ENCODE peak calls at places on chromosomes 13 and 19, in four cellular contexts. One of them, this sample, is unnamed.

GRCh38 chr13:32164622-32165268 is 133.2 kb downstream of the FRY start:
- DNase-seq in endothelial cell of umbilical vein: peak; percentile 51
- DNase-seq in IMR-90: peak; percentile 66
- DNase-seq in heart left ventricle: no peak
- DNase-seq in this sample: no peak

GRCh38 chr19:22332924-22333323 is 46.7 kb downstream of the ZNF729 start:
- DNase-seq in heart left ventricle: no peak
- DNase-seq in IMR-90: no peak
- DNase-seq in endothelial cell of umbilical vein: no peak
- DNase-seq in this sample: no peak

GRCh38 chr19:58033741-58034475 is at the start of gene ZSCAN1:
- DNase-seq in heart left ventricle: peak; percentile 93
- DNase-seq in IMR-90: peak; percentile 41
- DNase-seq in endothelial cell of umbilical vein: peak; percentile 15
- DNase-seq in this sample: peak; percentile 96

GRCh38 chr13:40874138-40874776 is 84.8 kb downstream of the SLC25A15 start:
- DNase-seq in endothelial cell of umbilical vein: no peak
- DNase-seq in IMR-90: no peak
- DNase-seq in heart left ventricle: no peak
- DNase-seq in this sample: no peak

GRCh38 chr19:913080-913748 is at the start of gene R3HDM4:
- DNase-seq in IMR-90: peak; percentile 37
- DNase-seq in endothelial cell of umbilical vein: peak; percentile 38
- DNase-seq in heart left ventricle: peak; percentile 91
- DNase-seq in this sample: peak; percentile 84

GRCh38 chr13:98542568-98543379 is 34.1 kb downstream of the STK24 start:
- DNase-seq in heart left ventricle: no peak
- DNase-seq in endothelial cell of umbilical vein: no peak
- DNase-seq in IMR-90: no peak
- DNase-seq in this sample: no peak

GRCh38 chr19:48713041-48713863 is 6.3 kb downstream of the MAMSTR start:
- DNase-seq in heart left ventricle: peak; percentile 27
- DNase-seq in IMR-90: peak; percentile 31
- DNase-seq in endothelial cell of umbilical vein: no peak
- DNase-seq in this sample: no peak

GRCh38 chr19:33393286-33394005 is 19.9 kb downstream of the CEBPG start:
- DNase-seq in IMR-90: no peak
- DNase-seq in heart left ventricle: no peak
- DNase-seq in endothelial cell of umbilical vein: no peak
- DNase-seq in this sample: peak; percentile 50

GRCh38 chr13:51097353-51098043 is 13.6 kb downstream of the C13orf42 start:
- DNase-seq in heart left ventricle: no peak
- DNase-seq in IMR-90: no peak
- DNase-seq in endothelial cell of umbilical vein: no peak
- DNase-seq in this sample: no peak

GRCh38 chr13:40624338-40624737 is 42.1 kb downstream of the FOXO1 start:
- DNase-seq in heart left ventricle: no peak
- DNase-seq in IMR-90: no peak
- DNase-seq in endothelial cell of umbilical vein: no peak
- DNase-seq in this sample: no peak

GRCh38 chr19:53076984-53077383 is 26.2 kb downstream of the ZNF160 start:
- DNase-seq in IMR-90: peak; percentile 28
- DNase-seq in heart left ventricle: peak; percentile 63
- DNase-seq in endothelial cell of umbilical vein: peak; percentile 72
- DNase-seq in this sample: no peak

GRCh38 chr13:100899720-100900316 is 225.2 kb upstream of the TMTC4 start:
- DNase-seq in IMR-90: no peak
- DNase-seq in endothelial cell of umbilical vein: no peak
- DNase-seq in heart left ventricle: no peak
- DNase-seq in this sample: no peak

GRCh38 chr19:16654151-16654550 is 5.8 kb downstream of the SMIM7 start:
- DNase-seq in heart left ventricle: no peak
- DNase-seq in IMR-90: no peak
- DNase-seq in endothelial cell of umbilical vein: no peak
- DNase-seq in this sample: no peak

GRCh38 chr19:33685541-33685940 is 63.8 kb downstream of the CHST8 start:
- DNase-seq in endothelial cell of umbilical vein: no peak
- DNase-seq in IMR-90: no peak
- DNase-seq in heart left ventricle: no peak
- DNase-seq in this sample: no peak

GRCh38 chr13:87535911-87536310 is 135.3 kb upstream of the SLITRK5 start:
- DNase-seq in heart left ventricle: no peak
- DNase-seq in endothelial cell of umbilical vein: no peak
- DNase-seq in IMR-90: no peak
- DNase-seq in this sample: no peak

GRCh38 chr19:35305181-35305580 is 13.2 kb downstream of the MAG start:
- DNase-seq in heart left ventricle: no peak
- DNase-seq in endothelial cell of umbilical vein: no peak
- DNase-seq in IMR-90: no peak
- DNase-seq in this sample: no peak

GRCh38 chr19:5805465-5806132 is 732 bp downstream of the NRTN start:
- DNase-seq in endothelial cell of umbilical vein: peak; percentile 34
- DNase-seq in heart left ventricle: peak; percentile 60
- DNase-seq in IMR-90: peak; percentile 24
- DNase-seq in this sample: peak; percentile 73

GRCh38 chr19:11813801-11814706 is at the start of gene ZNF440:
- DNase-seq in heart left ventricle: peak; percentile 96
- DNase-seq in endothelial cell of umbilical vein: peak; percentile 95
- DNase-seq in IMR-90: peak; percentile 92
- DNase-seq in this sample: peak; percentile 97
- TF ChIP-seq POLR2A in heart left ventricle: peak; percentile 96
- TF ChIP-seq POLR2A in endothelial cell of umbilical vein: peak; percentile 95
- TF ChIP-seq POLR2A in IMR-90: peak; percentile 67
- TF ChIP-seq POLR2A in this sample: peak; percentile 85

DNA sequence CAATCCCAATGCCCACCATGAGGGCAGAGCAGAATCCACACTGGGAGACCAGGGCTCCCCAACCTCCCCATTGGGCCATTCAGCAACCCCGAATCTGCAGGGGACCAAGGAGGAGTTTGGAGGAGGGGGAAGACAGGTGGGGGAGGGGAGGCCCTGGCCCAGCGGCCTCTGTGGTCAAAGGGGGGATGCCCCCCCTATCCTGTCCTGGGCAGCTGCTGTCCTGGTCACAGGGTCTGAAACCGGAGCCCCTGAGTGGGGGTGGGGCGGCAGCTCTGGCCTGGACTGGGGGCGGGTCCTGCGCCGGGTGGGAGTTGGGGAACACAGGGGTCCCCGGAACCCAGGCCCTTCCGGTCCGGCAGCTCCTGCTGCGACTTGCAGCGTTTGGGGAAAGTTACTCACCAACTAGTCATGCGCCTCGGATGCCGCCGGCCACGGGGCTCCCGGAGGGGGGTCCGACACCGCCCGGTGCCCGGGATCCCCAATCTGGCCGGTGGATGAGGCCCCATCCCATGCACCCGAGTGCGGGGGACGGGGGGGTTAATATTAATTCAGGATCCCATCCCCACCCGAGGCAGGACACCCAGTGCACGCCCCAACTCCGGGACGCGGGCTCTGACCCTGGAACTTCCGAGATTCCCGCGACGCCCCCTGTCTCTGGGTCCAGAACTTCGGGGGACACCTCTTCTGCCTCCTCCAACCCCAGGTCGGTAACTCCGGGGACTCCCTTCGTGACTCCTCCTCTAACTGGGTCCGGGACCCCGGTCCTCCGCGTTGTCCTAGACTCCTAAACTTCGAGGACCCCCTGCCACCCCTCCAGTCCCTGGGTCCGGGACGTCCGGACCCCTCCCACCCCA is 868 bp downstream of the HOMER3 start:
- DNase-seq in IMR-90: peak; percentile 46
- DNase-seq in heart left ventricle: peak; percentile 56
- DNase-seq in endothelial cell of umbilical vein: peak; percentile 35
- DNase-seq in this sample: peak; percentile 56
- TF ChIP-seq POLR2A in IMR-90: no peak
- TF ChIP-seq POLR2A in heart left ventricle: no peak
- TF ChIP-seq POLR2A in endothelial cell of umbilical vein: peak; percentile 74
- TF ChIP-seq POLR2A in this sample: no peak

GRCh38 chr19:10653732-10654609 is at the start of gene ILF3:
- DNase-seq in heart left ventricle: peak; percentile 100
- DNase-seq in endothelial cell of umbilical vein: peak; percentile 100
- DNase-seq in IMR-90: peak; percentile 100
- DNase-seq in this sample: peak; percentile 100
- TF ChIP-seq POLR2A in heart left ventricle: peak; percentile 82
- TF ChIP-seq POLR2A in endothelial cell of umbilical vein: peak; percentile 92
- TF ChIP-seq POLR2A in IMR-90: peak; percentile 93
- TF ChIP-seq POLR2A in this sample: peak; percentile 99

GRCh38 chr13:80341098-80341701 is at the start of gene SPRY2:
- DNase-seq in IMR-90: peak; percentile 96
- DNase-seq in heart left ventricle: peak; percentile 96
- DNase-seq in endothelial cell of umbilical vein: peak; percentile 97
- DNase-seq in this sample: peak; percentile 88
- TF ChIP-seq POLR2A in IMR-90: peak; percentile 94
- TF ChIP-seq POLR2A in heart left ventricle: peak; percentile 95
- TF ChIP-seq POLR2A in endothelial cell of umbilical vein: peak; percentile 72
- TF ChIP-seq POLR2A in this sample: peak; percentile 72

GRCh38 chr19:29672933-29673336 is 7.7 kb downstream of the PLEKHF1 start:
- DNase-seq in heart left ventricle: no peak
- DNase-seq in IMR-90: no peak
- DNase-seq in endothelial cell of umbilical vein: no peak
- DNase-seq in this sample: no peak
- TF ChIP-seq POLR2A in heart left ventricle: no peak
- TF ChIP-seq POLR2A in IMR-90: no peak
- TF ChIP-seq POLR2A in endothelial cell of umbilical vein: no peak
- TF ChIP-seq POLR2A in this sample: no peak

GRCh38 chr13:113581871-113582270 is 2.7 kb upstream of the TFDP1 start:
- DNase-seq in endothelial cell of umbilical vein: no peak
- DNase-seq in heart left ventricle: no peak
- DNase-seq in IMR-90: no peak
- DNase-seq in this sample: no peak

GRCh38 chr13:113582841-113583631 is 1.5 kb upstream of the TFDP1 start:
- DNase-seq in heart left ventricle: no peak
- DNase-seq in endothelial cell of umbilical vein: no peak
- DNase-seq in IMR-90: no peak
- DNase-seq in this sample: no peak

GRCh38 chr13:113584870-113585671 is 518 bp downstream of the TFDP1 start:
- DNase-seq in heart left ventricle: no peak
- DNase-seq in endothelial cell of umbilical vein: no peak
- DNase-seq in IMR-90: no peak
- DNase-seq in this sample: peak; percentile 35

GRCh38 chr13:113585828-113586355 is 1.3 kb downstream of the TFDP1 start:
- DNase-seq in endothelial cell of umbilical vein: no peak
- DNase-seq in heart left ventricle: no peak
- DNase-seq in IMR-90: no peak
- DNase-seq in this sample: peak; percentile 33

DNA sequence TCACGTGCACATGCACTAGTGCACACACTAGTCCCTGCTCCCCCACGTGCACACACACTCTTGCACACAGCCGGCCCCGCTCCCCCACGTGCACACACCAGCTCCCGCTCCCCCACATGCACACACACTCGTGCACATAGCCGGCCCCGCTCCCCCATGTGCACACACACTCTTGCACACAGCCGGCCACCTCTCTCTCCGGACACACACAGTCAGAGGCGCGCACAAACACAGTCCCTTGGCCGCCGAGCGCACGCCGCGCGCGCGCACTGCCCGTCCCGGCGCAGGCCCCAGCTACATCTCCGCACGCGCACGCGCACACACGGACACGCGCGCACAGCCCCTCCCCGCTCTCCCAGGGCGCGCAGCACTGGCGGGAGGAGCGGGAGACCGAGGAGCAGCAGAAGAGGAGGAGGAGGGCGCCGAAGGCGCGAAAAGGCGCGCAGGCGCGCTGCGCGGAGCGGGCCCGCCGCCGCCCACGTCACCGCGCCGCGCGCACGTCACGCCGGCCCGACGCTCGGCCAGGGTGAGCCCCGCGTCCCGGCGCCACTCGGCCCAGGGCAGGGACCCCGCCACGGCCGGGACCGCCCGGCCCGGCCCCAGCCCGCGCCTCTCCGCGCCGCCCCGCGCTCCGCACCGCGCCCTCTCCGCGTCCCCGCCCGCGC is at the start of gene TFDP1:
- DNase-seq in heart left ventricle: peak; percentile 79
- DNase-seq in IMR-90: peak; percentile 79
- DNase-seq in endothelial cell of umbilical vein: peak; percentile 85
- DNase-seq in this sample: no peak
- TF ChIP-seq POLR2A in heart left ventricle: no peak
- TF ChIP-seq POLR2A in IMR-90: peak; percentile 64
- TF ChIP-seq POLR2A in endothelial cell of umbilical vein: peak; percentile 52
- TF ChIP-seq POLR2A in this sample: no peak

DNA sequence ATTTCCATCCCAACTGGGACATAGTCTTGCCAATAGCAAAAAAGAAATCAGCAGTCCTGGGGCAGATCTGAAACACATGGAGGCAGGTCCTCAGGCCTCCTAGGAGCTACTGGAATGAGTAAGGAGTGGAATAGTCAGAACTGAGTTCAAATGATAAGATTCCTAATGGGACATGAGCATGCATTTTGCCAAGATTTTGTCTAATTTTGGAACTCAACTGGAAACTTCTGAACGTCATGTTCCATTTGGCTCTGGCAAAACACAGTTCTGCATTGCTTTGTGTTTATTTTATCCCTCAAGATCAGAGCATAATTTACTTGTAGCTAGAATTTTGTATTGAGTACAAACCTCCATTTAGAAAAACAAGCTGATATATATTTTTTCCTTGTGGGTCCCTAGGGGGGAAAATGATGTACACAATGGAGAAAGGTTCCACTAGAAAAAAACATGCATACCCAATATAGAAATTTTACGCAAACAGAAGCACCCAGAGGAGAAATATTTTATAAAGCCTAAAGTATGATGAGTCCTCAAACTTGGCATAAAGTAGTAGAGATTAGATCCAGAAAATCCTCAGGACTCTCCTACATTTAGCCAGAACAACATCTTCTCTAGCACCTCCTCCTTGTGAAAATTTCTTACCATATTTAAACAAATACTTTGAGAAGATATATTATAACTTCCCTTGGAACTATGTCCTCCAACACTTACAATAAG is 149.0 kb upstream of the SERP2 start:
- DNase-seq in endothelial cell of umbilical vein: no peak
- DNase-seq in heart left ventricle: no peak
- DNase-seq in IMR-90: no peak
- DNase-seq in this sample: no peak
- TF ChIP-seq POLR2A in endothelial cell of umbilical vein: no peak
- TF ChIP-seq POLR2A in heart left ventricle: no peak
- TF ChIP-seq POLR2A in IMR-90: no peak
- TF ChIP-seq POLR2A in this sample: no peak

DNA sequence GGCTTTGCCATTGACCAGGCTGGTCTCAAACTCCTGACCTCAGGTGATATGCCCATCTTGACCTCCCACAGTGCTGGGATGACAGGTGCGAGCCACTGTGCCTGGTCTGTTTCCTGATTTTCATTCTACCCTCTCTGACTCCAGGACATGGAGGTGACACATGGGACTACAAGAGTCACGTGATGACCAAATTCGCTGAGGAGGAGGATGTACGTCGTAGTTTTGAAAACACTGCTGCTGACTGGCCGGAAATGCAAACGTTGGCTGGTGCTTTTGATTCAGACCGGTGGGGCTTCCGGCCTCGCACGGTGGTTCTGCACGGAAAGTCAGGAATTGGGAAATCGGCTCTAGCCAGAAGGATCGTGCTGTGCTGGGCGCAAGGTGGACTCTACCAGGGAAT is 40.2 kb downstream of the NLRP5 start:
- DNase-seq in IMR-90: no peak
- DNase-seq in endothelial cell of umbilical vein: no peak
- DNase-seq in heart left ventricle: no peak
- DNase-seq in this sample: no peak
- TF ChIP-seq POLR2A in IMR-90: no peak
- TF ChIP-seq POLR2A in endothelial cell of umbilical vein: no peak
- TF ChIP-seq POLR2A in heart left ventricle: no peak
- TF ChIP-seq POLR2A in this sample: no peak

This sample was measured in breast epithelium.